ENCODE peak calls at places on chromosomes 6 and 20, in six cellular contexts. One of them, this sample, is unnamed.

GRCh38 chr20:37737806-37738442 is 44.1 kb downstream of the CTNNBL1 start:
- ATAC-seq in HepG2: no peak
- ATAC-seq in heart left ventricle: peak
- ATAC-seq in right lobe of liver: no peak
- ATAC-seq in HCT116: no peak
- ATAC-seq in GM12878: no peak
- ATAC-seq in this sample: no peak

GRCh38 chr6:113636357-113636824 is 220.8 kb upstream of the MARCKS start:
- ATAC-seq in HepG2: peak
- ATAC-seq in heart left ventricle: no peak
- ATAC-seq in right lobe of liver: peak
- ATAC-seq in HCT116: no peak
- ATAC-seq in GM12878: no peak
- ATAC-seq in this sample: no peak

GRCh38 chr6:122620902-122621301 is 10.7 kb downstream of the PKIB start:
- ATAC-seq in HepG2: no peak
- ATAC-seq in heart left ventricle: no peak
- ATAC-seq in right lobe of liver: no peak
- ATAC-seq in HCT116: peak
- ATAC-seq in GM12878: no peak
- ATAC-seq in this sample: no peak

GRCh38 chr6:52046456-52046855 is 41.0 kb downstream of the PKHD1 start:
- ATAC-seq in HepG2: no peak
- ATAC-seq in heart left ventricle: no peak
- ATAC-seq in right lobe of liver: no peak
- ATAC-seq in HCT116: no peak
- ATAC-seq in GM12878: no peak
- ATAC-seq in this sample: no peak

GRCh38 chr20:10927936-10928860 is 254.4 kb upstream of the JAG1 start:
- ATAC-seq in HepG2: no peak
- ATAC-seq in heart left ventricle: peak
- ATAC-seq in right lobe of liver: no peak
- ATAC-seq in HCT116: no peak
- ATAC-seq in GM12878: no peak
- ATAC-seq in this sample: no peak

GRCh38 chr6:122154912-122155516 is 244.4 kb upstream of the HSF2 start:
- ATAC-seq in HepG2: peak
- ATAC-seq in heart left ventricle: peak
- ATAC-seq in right lobe of liver: no peak
- ATAC-seq in HCT116: no peak
- ATAC-seq in GM12878: no peak
- ATAC-seq in this sample: peak

GRCh38 chr6:125393449-125393858 is 91.7 kb upstream of the HDDC2 start:
- ATAC-seq in HepG2: no peak
- ATAC-seq in heart left ventricle: no peak
- ATAC-seq in right lobe of liver: no peak
- ATAC-seq in HCT116: no peak
- ATAC-seq in GM12878: peak
- ATAC-seq in this sample: no peak

GRCh38 chr6:17096657-17097056 is 5.2 kb upstream of the STMND1 start:
- ATAC-seq in HepG2: peak
- ATAC-seq in heart left ventricle: no peak
- ATAC-seq in right lobe of liver: no peak
- ATAC-seq in HCT116: no peak
- ATAC-seq in GM12878: no peak
- ATAC-seq in this sample: no peak

GRCh38 chr6:79630400-79630882 is 688 bp upstream of the SH3BGRL2 start:
- ATAC-seq in HepG2: peak
- ATAC-seq in heart left ventricle: no peak
- ATAC-seq in right lobe of liver: no peak
- ATAC-seq in HCT116: no peak
- ATAC-seq in GM12878: no peak
- ATAC-seq in this sample: no peak

GRCh38 chr6:129717287-129717686 is 7.3 kb upstream of the ARHGAP18 start:
- ATAC-seq in HepG2: peak
- ATAC-seq in heart left ventricle: no peak
- ATAC-seq in right lobe of liver: peak
- ATAC-seq in HCT116: peak
- ATAC-seq in GM12878: no peak
- ATAC-seq in this sample: peak

GRCh38 chr20:10131612-10132345 is 86.9 kb upstream of the SNAP25 start:
- ATAC-seq in HepG2: peak
- ATAC-seq in heart left ventricle: peak
- ATAC-seq in right lobe of liver: peak
- ATAC-seq in HCT116: peak
- ATAC-seq in GM12878: no peak
- ATAC-seq in this sample: peak

GRCh38 chr6:43645613-43645964 is 753 bp downstream of the RSPH9 start:
- ATAC-seq in HepG2: no peak
- ATAC-seq in heart left ventricle: no peak
- ATAC-seq in right lobe of liver: no peak
- ATAC-seq in HCT116: no peak
- ATAC-seq in GM12878: peak
- ATAC-seq in this sample: no peak

GRCh38 chr6:4291453-4292403 is 156.4 kb upstream of the ECI2 start:
- ATAC-seq in HepG2: no peak
- ATAC-seq in heart left ventricle: peak
- ATAC-seq in right lobe of liver: peak
- ATAC-seq in HCT116: no peak
- ATAC-seq in GM12878: no peak
- ATAC-seq in this sample: no peak

GRCh38 chr6:19107468-19107867 is 720.3 kb downstream of the RNF144B start:
- ATAC-seq in HepG2: no peak
- ATAC-seq in heart left ventricle: no peak
- ATAC-seq in right lobe of liver: no peak
- ATAC-seq in HCT116: no peak
- ATAC-seq in GM12878: no peak
- ATAC-seq in this sample: no peak

GRCh38 chr6:75233097-75233615 is 10.4 kb downstream of the COX7A2 start:
- ATAC-seq in HepG2: no peak
- ATAC-seq in heart left ventricle: no peak
- ATAC-seq in right lobe of liver: no peak
- ATAC-seq in HCT116: no peak
- ATAC-seq in GM12878: no peak
- ATAC-seq in this sample: no peak

GRCh38 chr6:81861281-81861680 is 108.8 kb upstream of the TENT5A start:
- ATAC-seq in HepG2: no peak
- ATAC-seq in heart left ventricle: no peak
- ATAC-seq in right lobe of liver: no peak
- ATAC-seq in HCT116: no peak
- ATAC-seq in GM12878: no peak
- ATAC-seq in this sample: no peak

GRCh38 chr6:122401104-122401503 is 1.7 kb downstream of the HSF2 start:
- ATAC-seq in HepG2: no peak
- ATAC-seq in heart left ventricle: no peak
- ATAC-seq in right lobe of liver: no peak
- ATAC-seq in HCT116: no peak
- ATAC-seq in GM12878: no peak
- ATAC-seq in this sample: no peak

GRCh38 chr6:121523628-121524027 is 88.2 kb downstream of the GJA1 start:
- ATAC-seq in HepG2: no peak
- ATAC-seq in heart left ventricle: no peak
- ATAC-seq in right lobe of liver: no peak
- ATAC-seq in HCT116: no peak
- ATAC-seq in GM12878: no peak
- ATAC-seq in this sample: no peak

GRCh38 chr6:91633374-91634184 is 1046.7 kb upstream of the MAP3K7 start:
- ATAC-seq in HepG2: no peak
- ATAC-seq in heart left ventricle: no peak
- ATAC-seq in right lobe of liver: no peak
- ATAC-seq in HCT116: no peak
- ATAC-seq in GM12878: peak
- ATAC-seq in this sample: no peak

GRCh38 chr20:56467969-56468316 is 484 bp upstream of the RTF2 start:
- ATAC-seq in HepG2: peak
- ATAC-seq in heart left ventricle: no peak
- ATAC-seq in right lobe of liver: no peak
- ATAC-seq in HCT116: peak
- ATAC-seq in GM12878: no peak
- ATAC-seq in this sample: peak

GRCh38 chr6:119350202-119351004 is 842 bp upstream of the MAN1A1 start:
- ATAC-seq in HepG2: peak
- ATAC-seq in heart left ventricle: peak
- ATAC-seq in right lobe of liver: no peak
- ATAC-seq in HCT116: peak
- ATAC-seq in GM12878: peak
- ATAC-seq in this sample: peak

GRCh38 chr6:80233262-80233661 is 126.8 kb downstream of the BCKDHB start:
- ATAC-seq in HepG2: no peak
- ATAC-seq in heart left ventricle: no peak
- ATAC-seq in right lobe of liver: no peak
- ATAC-seq in HCT116: no peak
- ATAC-seq in GM12878: no peak
- ATAC-seq in this sample: no peak

GRCh38 chr20:19466204-19466928 is 253.9 kb downstream of the SLC24A3 start:
- ATAC-seq in HepG2: no peak
- ATAC-seq in heart left ventricle: no peak
- ATAC-seq in right lobe of liver: no peak
- ATAC-seq in HCT116: no peak
- ATAC-seq in GM12878: no peak
- ATAC-seq in this sample: no peak

GRCh38 chr6:51028271-51028670 is 209.6 kb downstream of the TFAP2B start:
- ATAC-seq in HepG2: peak
- ATAC-seq in heart left ventricle: no peak
- ATAC-seq in right lobe of liver: no peak
- ATAC-seq in HCT116: no peak
- ATAC-seq in GM12878: no peak
- ATAC-seq in this sample: no peak

GRCh38 chr6:113873043-113873667 is 16.0 kb downstream of the MARCKS start:
- ATAC-seq in HepG2: peak
- ATAC-seq in heart left ventricle: no peak
- ATAC-seq in right lobe of liver: peak
- ATAC-seq in HCT116: no peak
- ATAC-seq in GM12878: peak
- ATAC-seq in this sample: no peak

GRCh38 chr6:46052479-46052878 is 36.8 kb upstream of the CLIC5 start:
- ATAC-seq in HepG2: no peak
- ATAC-seq in heart left ventricle: peak
- ATAC-seq in right lobe of liver: no peak
- ATAC-seq in HCT116: no peak
- ATAC-seq in GM12878: no peak
- ATAC-seq in this sample: no peak

GRCh38 chr6:24950210-24950941 is 14.6 kb upstream of the RIPOR2 start:
- ATAC-seq in HepG2: no peak
- ATAC-seq in heart left ventricle: no peak
- ATAC-seq in right lobe of liver: no peak
- ATAC-seq in HCT116: no peak
- ATAC-seq in GM12878: no peak
- ATAC-seq in this sample: no peak

GRCh38 chr6:125255201-125255600 is 46.6 kb downstream of the HDDC2 start:
- ATAC-seq in HepG2: no peak
- ATAC-seq in heart left ventricle: no peak
- ATAC-seq in right lobe of liver: no peak
- ATAC-seq in HCT116: no peak
- ATAC-seq in GM12878: peak
- ATAC-seq in this sample: no peak

GRCh38 chr20:15122613-15123012 is 785.2 kb upstream of the FLRT3 start:
- ATAC-seq in HepG2: no peak
- ATAC-seq in heart left ventricle: no peak
- ATAC-seq in right lobe of liver: no peak
- ATAC-seq in HCT116: no peak
- ATAC-seq in GM12878: no peak
- ATAC-seq in this sample: no peak

GRCh38 chr6:20424679-20425078 is 23.0 kb downstream of the E2F3 start:
- ATAC-seq in HepG2: peak
- ATAC-seq in heart left ventricle: peak
- ATAC-seq in right lobe of liver: peak
- ATAC-seq in HCT116: no peak
- ATAC-seq in GM12878: no peak
- ATAC-seq in this sample: no peak

GRCh38 chr20:63978319-63979220 is 872 bp downstream of the SAMD10 start:
- ATAC-seq in HepG2: peak
- ATAC-seq in heart left ventricle: peak
- ATAC-seq in right lobe of liver: peak
- ATAC-seq in HCT116: peak
- ATAC-seq in GM12878: peak
- ATAC-seq in this sample: peak

GRCh38 chr20:58086763-58087566 is 141.5 kb downstream of the ANKRD60 start:
- ATAC-seq in HepG2: peak
- ATAC-seq in heart left ventricle: peak
- ATAC-seq in right lobe of liver: peak
- ATAC-seq in HCT116: peak
- ATAC-seq in GM12878: peak
- ATAC-seq in this sample: no peak

GRCh38 chr20:39596554-39596953 is 634.4 kb downstream of the DHX35 start:
- ATAC-seq in HepG2: no peak
- ATAC-seq in heart left ventricle: no peak
- ATAC-seq in right lobe of liver: no peak
- ATAC-seq in HCT116: no peak
- ATAC-seq in GM12878: no peak
- ATAC-seq in this sample: no peak

GRCh38 chr20:32109392-32110172 is at the start of gene TM9SF4:
- ATAC-seq in HepG2: peak
- ATAC-seq in heart left ventricle: peak
- ATAC-seq in right lobe of liver: peak
- ATAC-seq in HCT116: peak
- ATAC-seq in GM12878: peak
- ATAC-seq in this sample: peak
- TF ChIP-seq POLR2A in HepG2: peak
- TF ChIP-seq POLR2A in heart left ventricle: no peak
- TF ChIP-seq POLR2A in right lobe of liver: peak
- TF ChIP-seq POLR2A in HCT116: peak
- TF ChIP-seq POLR2A in GM12878: peak
- TF ChIP-seq POLR2A in this sample: peak

GRCh38 chr6:39114707-39115599 is at the start of gene SAYSD1:
- ATAC-seq in HepG2: peak
- ATAC-seq in heart left ventricle: peak
- ATAC-seq in right lobe of liver: peak
- ATAC-seq in HCT116: peak
- ATAC-seq in GM12878: peak
- ATAC-seq in this sample: peak
- TF ChIP-seq POLR2A in HepG2: peak
- TF ChIP-seq POLR2A in heart left ventricle: peak
- TF ChIP-seq POLR2A in right lobe of liver: peak
- TF ChIP-seq POLR2A in HCT116: peak
- TF ChIP-seq POLR2A in GM12878: peak
- TF ChIP-seq POLR2A in this sample: peak

DNA sequence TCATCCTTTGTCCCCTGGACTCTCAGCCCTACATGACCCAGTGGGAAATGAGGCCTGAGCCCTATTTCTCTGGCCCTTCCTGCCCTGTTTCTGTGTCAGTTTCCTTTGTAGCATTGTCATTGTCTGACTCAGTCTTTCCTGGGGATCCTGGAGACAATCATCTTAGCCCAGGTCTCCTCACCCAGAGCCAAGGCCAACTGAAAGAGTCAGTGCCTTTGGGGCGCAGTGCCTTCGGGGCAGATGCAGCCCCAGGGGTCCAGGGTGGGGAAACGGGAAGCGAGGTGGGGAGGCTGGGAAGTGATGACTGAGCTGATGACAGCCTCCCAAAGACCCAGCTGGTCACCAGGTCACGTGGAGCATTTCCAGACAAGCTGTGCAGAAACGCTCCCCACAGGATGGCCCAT is 93.3 kb upstream of the SULF2 start:
- ATAC-seq in HepG2: no peak
- ATAC-seq in heart left ventricle: peak
- ATAC-seq in right lobe of liver: peak
- ATAC-seq in HCT116: no peak
- ATAC-seq in GM12878: no peak
- ATAC-seq in this sample: peak
- TF ChIP-seq POLR2A in HepG2: no peak
- TF ChIP-seq POLR2A in heart left ventricle: no peak
- TF ChIP-seq POLR2A in right lobe of liver: no peak
- TF ChIP-seq POLR2A in HCT116: no peak
- TF ChIP-seq POLR2A in GM12878: no peak
- TF ChIP-seq POLR2A in this sample: no peak

GRCh38 chr6:35302604-35303218 is 5.1 kb downstream of the DEF6 start:
- ATAC-seq in HepG2: peak
- ATAC-seq in heart left ventricle: peak
- ATAC-seq in right lobe of liver: peak
- ATAC-seq in HCT116: peak
- ATAC-seq in GM12878: peak
- ATAC-seq in this sample: peak
- TF ChIP-seq POLR2A in HepG2: no peak
- TF ChIP-seq POLR2A in heart left ventricle: peak
- TF ChIP-seq POLR2A in right lobe of liver: peak
- TF ChIP-seq POLR2A in HCT116: no peak
- TF ChIP-seq POLR2A in GM12878: peak
- TF ChIP-seq POLR2A in this sample: no peak